ENCODE peak calls at places on chromosomes 4 and X, in four cellular contexts. O, P, S and N are unnamed samples.

GRCh38 chr4:105153749-105154148 is 7.1 kb downstream of the TET2 start:
- DNase-seq in O (no peak), P (no peak), S (no peak), N (no peak)

GRCh38 chr4:83751336-83751949 is 215.5 kb downstream of the GPAT3 start:
- DNase-seq in O (no peak), P (peak; percentile 54), S (no peak), N (no peak)

GRCh38 chrX:109841869-109842579 is 109.0 kb upstream of the ACSL4 start:
- DNase-seq in O (no peak), P (no peak), S (no peak), N (no peak)

GRCh38 chr4:20612313-20612712 is 87.9 kb upstream of the PACRGL start:
- DNase-seq in O (no peak), P (peak; percentile 91), S (no peak), N (no peak)

GRCh38 chr4:73952352-73952751 is 29.5 kb downstream of the PF4 start:
- DNase-seq in O (no peak), P (no peak), S (no peak), N (no peak)

GRCh38 chrX:69615323-69615722 is 590 bp upstream of the EDA start:
- DNase-seq in O (no peak), P (no peak), S (no peak), N (no peak)

GRCh38 chrX:123084797-123085196 is 99.3 kb upstream of the GRIA3 start:
- DNase-seq in O (no peak), P (peak; percentile 55), S (no peak), N (no peak)

GRCh38 chrX:298993-299392 is 17.8 kb downstream of the PLCXD1 start:
- DNase-seq in O (no peak), P (no peak), S (no peak), N (no peak)

GRCh38 chrX:122241959-122242358 is 942.1 kb upstream of the GRIA3 start:
- DNase-seq in O (no peak), P (no peak), S (no peak), N (no peak)

GRCh38 chr4:11261066-11261850 is 167.4 kb downstream of the HS3ST1 start:
- DNase-seq in O (no peak), P (no peak), S (no peak), N (no peak)